ENCODE peak calls at places on chromosomes 4 and X, in four cellular contexts. K, W, P and C are unnamed samples.

GRCh38 chrX:10173331-10173900 is 16.6 kb downstream of the CLCN4 start:
- DNase-seq in W (no peak), K (peak; percentile 77), P (no peak), C (no peak)

GRCh38 chrX:9537781-9538180 is 72.9 kb downstream of the TBL1X start:
- DNase-seq in W (no peak), P (no peak), K (no peak), C (no peak)

GRCh38 chr4:187606581-187606980 is 389.0 kb upstream of the ZFP42 start:
- DNase-seq in W (no peak), P (no peak), K (peak; percentile 69), C (peak; percentile 71)

GRCh38 chrX:31227250-31227649 is 155.4 kb upstream of the FTHL17 start:
- DNase-seq in P (no peak), K (peak; percentile 80), W (no peak), C (no peak)

GRCh38 chr4:28350485-28350884 is 1489.8 kb downstream of the STIM2 start:
- DNase-seq in W (no peak), K (peak; percentile 57), P (no peak), C (no peak)

GRCh38 chr4:4866124-4866832 is 6.8 kb downstream of the MSX1 start:
- DNase-seq in K (no peak), W (no peak), P (no peak), C (no peak)

GRCh38 chrX:15877380-15877779 is 22.8 kb upstream of the AP1S2 start:
- DNase-seq in K (peak; percentile 38), P (no peak), W (no peak), C (no peak)

GRCh38 chrX:112931478-112931877 is 90.8 kb upstream of the AMOT start:
- DNase-seq in P (no peak), K (no peak), W (no peak), C (no peak)

GRCh38 chr4:77818077-77818666 is 996 bp downstream of the CNOT6L start:
- DNase-seq in K (peak; percentile 79), P (no peak), W (no peak), C (peak; percentile 93)

GRCh38 chr4:101528526-101528925 is 181.2 kb upstream of the PPP3CA start:
- DNase-seq in K (no peak), P (no peak), W (no peak), C (no peak)

GRCh38 chrX:113370001-113370400 is 529.4 kb upstream of the AMOT start:
- DNase-seq in W (no peak), P (no peak), K (no peak), C (no peak)

GRCh38 chrX:9542765-9543119 is 77.9 kb downstream of the TBL1X start:
- DNase-seq in K (no peak), W (no peak), P (no peak), C (no peak)

GRCh38 chr4:117164338-117164737 is 79.0 kb upstream of the TRAM1L1 start:
- DNase-seq in K (no peak), P (no peak), W (no peak), C (no peak)

GRCh38 chrX:100654256-100654655 is 10.3 kb downstream of the SRPX2 start:
- DNase-seq in P (no peak), K (peak; percentile 45), W (no peak), C (peak; percentile 62)

GRCh38 chr4:30380404-30380998 is 339.7 kb upstream of the PCDH7 start:
- DNase-seq in W (no peak), K (peak; percentile 22), P (no peak), C (peak; percentile 66)

GRCh38 chr4:180962268-180962667 is 1280.9 kb upstream of the TENM3 start:
- DNase-seq in K (no peak), P (no peak), W (no peak), C (no peak)

GRCh38 chr4:86935833-86936721 is 1.3 kb downstream of the AFF1 start:
- DNase-seq in P (peak; percentile 67), K (peak; percentile 60), W (peak; percentile 71), C (peak; percentile 93)

GRCh38 chrX:10235851-10236250 is 79.1 kb downstream of the CLCN4 start:
- DNase-seq in P (no peak), W (no peak), K (peak; percentile 79), C (no peak)

GRCh38 chr4:160835789-160836188 is 1328.0 kb downstream of the FSTL5 start:
- DNase-seq in P (no peak), K (no peak), W (no peak), C (no peak)

GRCh38 chr4:102338405-102338804 is 6.9 kb downstream of the SLC39A8 start:
- DNase-seq in K (no peak), P (no peak), W (no peak), C (peak; percentile 16)

GRCh38 chr4:174681723-174682300 is 147.2 kb downstream of the GLRA3 start:
- DNase-seq in W (no peak), K (no peak), P (no peak), C (peak; percentile 48)

GRCh38 chr4:66372706-66373105 is 702.4 kb upstream of the EPHA5 start:
- DNase-seq in P (no peak), W (no peak), K (no peak), C (peak; percentile 9)